ENCODE peak calls at places on chromosome 19, in nine cellular contexts. B is AG09319; N is NCI-H2081 treated with DMSO at 0.1 percent for 48 hours; P is mucosa of gallbladder; M is brain microvascular endothelial cell; L is cardiac fibroblast; U is stimulated activated CD4-positive, alpha-beta T cell treated with anti-CD3 and anti-CD28 coated beads, Interleukin-4, amount 100 ng/mL, for 4 hours; Z is central memory CD8-positive, alpha-beta T cell; S is tibial nerve. R is an unnamed sample.

GRCh38 chr19:33904681-33905080 is 108.0 kb downstream of the KCTD15 start:
- DNase-seq in B (no peak), N (no peak), P (no peak), M (peak), L (peak), U (no peak), Z (no peak), S (no peak), R (peak)

GRCh38 chr19:49331616-49332055 is 3.6 kb upstream of the CD37 start:
- DNase-seq in B (no peak), N (no peak), P (peak), M (peak), L (peak), U (peak), Z (peak), S (no peak), R (no peak)

GRCh38 chr19:11479470-11480080 is 1.3 kb downstream of the ELAVL3 start:
- DNase-seq in B (no peak), N (peak), P (no peak), M (no peak), L (no peak), U (peak), Z (no peak), S (no peak), R (no peak)

GRCh38 chr19:50922316-50922853 is 11.2 kb upstream of the KLK4 start:
- DNase-seq in B (peak), N (peak), P (peak), M (peak), L (peak), U (peak), Z (peak), S (peak), R (peak)

GRCh38 chr19:11091343-11092153 is 2.3 kb downstream of the LDLR start:
- DNase-seq in B (peak), N (no peak), P (peak), M (peak), L (peak), U (no peak), Z (peak), S (no peak), R (peak)

GRCh38 chr19:7550987-7551761 is 15.7 kb downstream of the PNPLA6 start:
- DNase-seq in B (no peak), N (no peak), P (peak), M (peak), L (peak), U (peak), Z (no peak), S (no peak), R (peak)

GRCh38 chr19:556611-557382 is 12.9 kb downstream of the GZMM start:
- DNase-seq in B (no peak), N (no peak), P (no peak), M (no peak), L (no peak), U (no peak), Z (no peak), S (no peak), R (no peak)

GRCh38 chr19:10998045-10998533 is 37.3 kb downstream of the SMARCA4 start:
- DNase-seq in B (peak), N (no peak), P (peak), M (peak), L (peak), U (no peak), Z (no peak), S (peak), R (peak)

GRCh38 chr19:28737021-28737525 is 475.9 kb downstream of the UQCRFS1 start:
- DNase-seq in B (peak), N (no peak), P (no peak), M (peak), L (peak), U (no peak), Z (no peak), S (peak), R (no peak)